ENCODE peak calls at places on chromosomes 12 and 14, in seven cellular contexts. F is gastrocnemius medialis, W is BE2C, J is body of pancreas, E is activated B cell treated with CpG ODN at 0.5 μM for 24 hours, Z is iPS-NIHi11, R is T-helper 2 cell. A is an unnamed sample.
A peak's percentile ranks its signal among the peaks of the same experiment; 100 is the strongest.

GRCh38 chr14:104865069-104865630 is at the start of gene CEP170B:
- DNase-seq in W (peak; percentile 51), R (peak; percentile 26), F (no peak), J (peak; percentile 51), E (peak; percentile 50), Z (peak; percentile 89), A (peak; percentile 49)

GRCh38 chr12:2829275-2829674 is 5.6 kb downstream of the NRIP2 start:
- DNase-seq in E (no peak), Z (no peak), J (no peak), F (no peak), R (no peak), W (no peak), A (no peak)

GRCh38 chr14:34750670-34751069 is 36.3 kb upstream of the CFL2 start:
- DNase-seq in F (no peak), E (no peak), W (no peak), Z (no peak), R (no peak), J (no peak), A (no peak)

GRCh38 chr14:105888151-105888550 is 361.8 kb downstream of the TMEM121 start:
- DNase-seq in J (no peak), R (no peak), W (no peak), Z (no peak), F (no peak), E (no peak), A (no peak)

GRCh38 chr12:64608901-64609542 is 1.3 kb upstream of the RASSF3 start:
- DNase-seq in R (peak; percentile 32), J (peak; percentile 26), E (peak; percentile 29), Z (peak; percentile 67), W (peak; percentile 39), F (no peak), A (no peak)

GRCh38 chr14:93207468-93208308 is 632 bp downstream of the UBR7 start:
- DNase-seq in J (peak; percentile 54), F (no peak), W (peak; percentile 71), R (no peak), Z (peak; percentile 70), E (no peak), A (peak; percentile 66)

GRCh38 chr14:75982724-75983358 is 1.0 kb upstream of the TGFB3 start:
- DNase-seq in W (peak; percentile 66), Z (no peak), E (no peak), F (no peak), J (peak; percentile 84), R (no peak), A (no peak)

GRCh38 chr12:11621797-11622423 is 27.6 kb upstream of the ETV6 start:
- DNase-seq in R (peak; percentile 7), Z (no peak), E (no peak), J (peak; percentile 19), F (no peak), W (peak; percentile 28), A (no peak)

GRCh38 chr14:94328196-94328595 is 5.1 kb upstream of the SERPINA6 start:
- DNase-seq in R (no peak), J (no peak), E (no peak), Z (no peak), W (no peak), F (no peak), A (no peak)

GRCh38 chr14:89654998-89655397 is 238.0 kb upstream of the FOXN3 start:
- DNase-seq in R (no peak), F (no peak), J (no peak), Z (no peak), E (no peak), W (no peak), A (no peak)

GRCh38 chr14:59328410-59328809 is 136.8 kb downstream of the GPR135 start:
- DNase-seq in F (no peak), W (no peak), J (no peak), E (no peak), R (no peak), Z (no peak), A (no peak)

GRCh38 chr12:43882578-43883178 is 46.8 kb downstream of the TMEM117 start:
- DNase-seq in J (peak; percentile 37), Z (peak; percentile 53), W (peak; percentile 23), E (no peak), F (no peak), R (peak; percentile 27), A (no peak)

GRCh38 chr12:70367268-70368141 is 1.4 kb downstream of the KCNMB4 start:
- DNase-seq in W (no peak), R (no peak), J (no peak), Z (peak; percentile 23), E (no peak), F (no peak), A (no peak)

GRCh38 chr12:120252071-120252906 is 13.2 kb downstream of the PXN start:
- DNase-seq in E (no peak), J (peak; percentile 63), W (no peak), R (peak; percentile 93), Z (no peak), F (no peak), A (no peak)

GRCh38 chr12:14258468-14258947 is 107.0 kb upstream of the ATF7IP start:
- DNase-seq in F (no peak), E (no peak), Z (no peak), R (no peak), J (no peak), W (peak; percentile 38), A (peak; percentile 31)

GRCh38 chr12:1474059-1474537 is 120.3 kb downstream of the FBXL14 start:
- DNase-seq in F (no peak), J (no peak), E (no peak), R (no peak), Z (no peak), W (no peak), A (no peak)

GRCh38 chr12:127179199-127179598 is 1087.8 kb upstream of the TMEM132C start:
- DNase-seq in W (no peak), F (no peak), R (no peak), J (no peak), E (no peak), Z (no peak), A (no peak)

GRCh38 chr14:94400454-94400853 is 12.1 kb upstream of the SERPINA1 start:
- DNase-seq in E (no peak), F (no peak), J (no peak), W (no peak), Z (no peak), R (no peak), A (no peak)

GRCh38 chr12:8687846-8688601 is 9.8 kb upstream of the RIMKLB start:
- DNase-seq in Z (peak; percentile 78), J (peak; percentile 34), F (no peak), R (no peak), W (peak; percentile 21), E (no peak), A (no peak)

GRCh38 chr14:64563696-64564095 is 13.9 kb downstream of the PPP1R36 start:
- DNase-seq in J (no peak), W (no peak), E (no peak), F (no peak), Z (no peak), R (no peak), A (no peak)

GRCh38 chr14:77603031-77603430 is 13.4 kb downstream of the SPTLC2 start:
- DNase-seq in E (no peak), F (no peak), J (no peak), R (no peak), W (no peak), Z (no peak), A (no peak)